ENCODE peak calls at places on chromosomes 11 and 22, in five cellular contexts. K is HEK293T, G is HepG2, Z is H1, X is GM12878. S is an unnamed sample.

GRCh38 chr11:20274031-20274430 is 89.5 kb upstream of the HTATIP2 start:
- DNase-seq in K (peak), G (no peak), Z (no peak), X (no peak), S (no peak)

GRCh38 chr11:66119348-66120133 is 49.5 kb downstream of the PACS1 start:
- DNase-seq in K (no peak), G (peak), Z (no peak), X (no peak), S (peak)

GRCh38 chr11:15157181-15157580 is 42.5 kb downstream of the INSC start:
- DNase-seq in K (no peak), G (no peak), Z (no peak), X (no peak), S (no peak)

GRCh38 chr11:5665051-5665450 is 19.8 kb downstream of the TRIM5 start:
- DNase-seq in K (no peak), G (no peak), Z (no peak), X (no peak), S (no peak)

GRCh38 chr11:2268911-2269600 is 1.3 kb downstream of the ASCL2 start:
- DNase-seq in K (peak), G (peak), Z (peak), X (no peak), S (peak)

GRCh38 chr22:38028344-38029130 is 28.7 kb upstream of the PICK1 start:
- DNase-seq in K (no peak), G (no peak), Z (no peak), X (no peak), S (no peak)

GRCh38 chr11:97722065-97722464 is 1298.7 kb upstream of the CNTN5 start:
- DNase-seq in K (no peak), G (peak), Z (no peak), X (no peak), S (no peak)

GRCh38 chr22:38176170-38176741 is 5.4 kb downstream of the PLA2G6 start:
- DNase-seq in K (no peak), G (no peak), Z (no peak), X (peak), S (no peak)

GRCh38 chr11:5929571-5929970 is 12.5 kb upstream of the OR56A3 start:
- DNase-seq in K (no peak), G (no peak), Z (no peak), X (no peak), S (no peak)

GRCh38 chr22:50691521-50691920 is 18.9 kb downstream of the SHANK3 start:
- DNase-seq in K (no peak), G (peak), Z (peak), X (peak), S (no peak)

GRCh38 chr22:46058591-46059519 is 81.9 kb upstream of the WNT7B start:
- DNase-seq in K (no peak), G (no peak), Z (no peak), X (no peak), S (no peak)

GRCh38 chr11:103241574-103241973 is 132.3 kb downstream of the DYNC2H1 start:
- DNase-seq in K (no peak), G (no peak), Z (no peak), X (no peak), S (no peak)

GRCh38 chr11:69477111-69477510 is 4.4 kb upstream of the LINC01488 start:
- DNase-seq in K (no peak), G (no peak), Z (no peak), X (no peak), S (no peak)
- TF ChIP-seq SUZ12 in K (no peak), G (no peak), Z (no peak), X (no peak), S (no peak)

DNA sequence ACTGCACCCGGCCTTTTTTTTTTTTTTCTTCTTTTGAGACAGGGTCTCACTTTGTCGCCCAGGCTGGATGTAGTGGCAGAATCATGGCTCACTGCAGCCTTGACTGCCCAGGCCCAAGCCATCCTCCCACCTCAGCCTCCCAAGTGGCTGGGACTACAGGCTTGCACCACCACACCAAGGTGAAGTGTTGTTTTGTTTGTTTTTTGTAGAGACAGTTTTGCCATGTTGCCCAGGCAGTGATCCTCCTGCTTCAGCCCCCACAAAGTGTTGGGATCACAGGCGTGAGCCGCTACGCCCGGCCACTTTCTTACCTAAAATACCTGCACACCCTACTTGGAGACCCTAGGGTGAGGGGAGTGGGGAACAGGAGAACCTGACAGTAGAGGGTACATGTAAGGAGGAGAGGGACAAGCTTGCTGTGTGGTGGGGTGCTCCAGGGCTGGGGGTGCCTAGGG is 4.5 kb upstream of the AIFM3 start:
- DNase-seq in K (no peak), G (no peak), Z (no peak), X (no peak), S (no peak)
- TF ChIP-seq SUZ12 in K (no peak), G (no peak), Z (no peak), X (no peak), S (no peak)

DNA sequence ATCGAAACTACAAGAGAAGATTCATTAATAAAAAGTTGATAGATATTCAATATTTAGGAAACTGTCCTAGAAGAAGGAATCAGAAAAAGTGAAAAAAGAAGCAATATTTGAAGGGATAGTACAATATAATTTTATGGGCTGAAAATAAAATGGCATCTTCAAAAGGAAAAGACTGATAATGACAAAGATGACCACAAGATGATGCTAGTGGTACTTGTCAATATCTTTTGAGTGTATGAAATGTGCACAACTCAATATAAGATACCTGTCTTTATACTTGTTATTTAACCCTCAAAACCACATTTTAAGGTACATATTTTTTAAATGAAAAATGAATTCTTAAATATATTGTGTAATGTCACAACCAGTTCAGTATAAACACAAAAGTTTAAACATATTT is 1059.6 kb upstream of the RAG2 start:
- DNase-seq in K (no peak), G (no peak), Z (no peak), X (no peak), S (no peak)
- TF ChIP-seq SUZ12 in K (no peak), G (no peak), Z (no peak), X (no peak), S (no peak)

GRCh38 chr11:74641289-74641688 is 48.9 kb downstream of the POLD3 start:
- DNase-seq in K (no peak), G (no peak), Z (no peak), X (no peak), S (no peak)

GRCh38 chr11:74634537-74634936 is 42.2 kb downstream of the POLD3 start:
- DNase-seq in K (no peak), G (peak), Z (no peak), X (no peak), S (peak)

GRCh38 chr11:74639533-74639932 is 47.2 kb downstream of the POLD3 start:
- DNase-seq in K (peak), G (no peak), Z (no peak), X (no peak), S (no peak)

GRCh38 chr11:74633406-74634393 is 41.3 kb downstream of the POLD3 start:
- DNase-seq in K (no peak), G (no peak), Z (no peak), X (no peak), S (no peak)

DNA sequence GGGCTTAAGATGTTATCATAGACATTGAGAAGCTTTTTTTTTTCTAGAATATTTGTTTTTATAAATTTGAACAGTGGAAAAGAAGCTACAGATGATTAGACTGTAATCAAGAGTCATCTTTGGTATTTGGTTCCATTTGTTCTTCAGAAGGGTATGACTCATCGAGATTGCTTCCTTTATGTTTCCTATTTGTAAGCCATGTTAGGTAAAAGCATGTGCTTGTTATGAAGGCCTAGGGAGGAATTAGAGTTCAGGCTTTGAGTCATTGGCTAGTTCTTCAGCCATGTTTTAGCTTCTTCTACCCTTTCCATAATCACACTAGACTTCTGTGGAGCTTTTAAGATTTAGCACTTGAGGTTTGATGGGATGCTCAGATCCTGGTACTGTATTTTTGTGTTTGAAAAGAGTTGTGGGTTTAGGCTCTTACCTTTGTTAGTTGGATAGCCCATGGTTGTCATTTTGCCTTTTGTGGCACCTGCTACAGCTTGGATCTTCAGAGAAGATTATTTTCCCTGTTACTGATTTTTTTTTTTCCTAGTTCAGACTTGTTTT is 44.3 kb downstream of the POLD3 start:
- DNase-seq in K (no peak), G (no peak), Z (no peak), X (no peak), S (no peak)
- TF ChIP-seq SUZ12 in K (no peak), G (no peak), Z (no peak), X (no peak), S (no peak)

DNA sequence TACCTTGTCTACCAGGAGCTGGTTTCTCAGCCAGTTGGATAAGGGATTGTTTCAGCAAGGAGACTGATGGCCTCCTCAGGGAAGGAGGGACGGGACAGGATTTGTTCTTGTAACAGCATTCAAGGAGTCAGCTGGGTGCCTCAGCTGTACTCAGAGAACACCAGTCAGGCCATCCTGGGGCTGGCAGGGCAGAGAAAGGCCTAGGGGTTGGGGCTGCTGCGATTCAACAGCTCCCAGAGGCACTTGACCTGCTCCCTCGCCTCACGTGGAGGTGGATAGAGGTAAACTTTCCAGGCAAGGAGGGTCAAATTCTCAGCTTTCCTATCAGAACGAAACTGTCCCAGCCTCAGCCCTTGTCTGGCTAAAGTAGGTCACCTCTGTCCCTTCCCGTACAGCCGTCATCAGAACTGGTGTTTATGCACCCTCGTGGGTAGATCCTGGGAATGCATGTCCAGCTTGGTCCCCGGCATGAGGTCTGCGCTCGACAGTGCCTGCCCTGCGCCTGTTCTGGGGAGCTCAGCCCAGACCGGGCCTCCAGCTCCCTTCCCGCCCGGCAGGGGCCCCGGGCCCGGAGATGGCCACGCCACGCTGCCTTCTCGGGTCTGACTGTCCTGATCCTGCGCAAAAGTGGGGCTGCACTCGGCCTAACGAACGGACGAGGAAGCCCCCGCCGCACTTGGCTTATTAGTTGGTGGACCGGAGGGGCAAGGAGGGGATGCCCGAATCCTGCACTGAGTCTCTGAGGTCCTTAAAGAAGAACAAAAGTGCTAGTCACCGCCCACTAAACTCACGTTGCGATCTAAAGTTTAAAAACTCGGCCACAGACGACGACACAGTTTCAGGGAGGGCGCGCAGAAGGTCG is 762 bp upstream of the CCDC134 start:
- DNase-seq in K (peak), G (no peak), Z (peak), X (no peak), S (no peak)
- TF ChIP-seq SUZ12 in K (no peak), G (no peak), Z (no peak), X (no peak), S (no peak)

GRCh38 chr22:39980635-39981034 is 14.1 kb upstream of the FAM83F start:
- DNase-seq in K (no peak), G (no peak), Z (no peak), X (no peak), S (no peak)
- TF ChIP-seq SUZ12 in K (no peak), G (no peak), Z (no peak), X (no peak), S (no peak)

GRCh38 chr22:17369553-17370035 is 334 bp downstream of the CECR2 start:
- DNase-seq in K (peak), G (no peak), Z (peak), X (no peak), S (no peak)
- TF ChIP-seq SUZ12 in K (no peak), G (no peak), Z (no peak), X (peak), S (no peak)

GRCh38 chr22:32926600-32926999 is 125.1 kb downstream of the TIMP3 start:
- DNase-seq in K (peak), G (peak), Z (peak), X (no peak), S (no peak)
- TF ChIP-seq SUZ12 in K (no peak), G (no peak), Z (no peak), X (no peak), S (no peak)

DNA sequence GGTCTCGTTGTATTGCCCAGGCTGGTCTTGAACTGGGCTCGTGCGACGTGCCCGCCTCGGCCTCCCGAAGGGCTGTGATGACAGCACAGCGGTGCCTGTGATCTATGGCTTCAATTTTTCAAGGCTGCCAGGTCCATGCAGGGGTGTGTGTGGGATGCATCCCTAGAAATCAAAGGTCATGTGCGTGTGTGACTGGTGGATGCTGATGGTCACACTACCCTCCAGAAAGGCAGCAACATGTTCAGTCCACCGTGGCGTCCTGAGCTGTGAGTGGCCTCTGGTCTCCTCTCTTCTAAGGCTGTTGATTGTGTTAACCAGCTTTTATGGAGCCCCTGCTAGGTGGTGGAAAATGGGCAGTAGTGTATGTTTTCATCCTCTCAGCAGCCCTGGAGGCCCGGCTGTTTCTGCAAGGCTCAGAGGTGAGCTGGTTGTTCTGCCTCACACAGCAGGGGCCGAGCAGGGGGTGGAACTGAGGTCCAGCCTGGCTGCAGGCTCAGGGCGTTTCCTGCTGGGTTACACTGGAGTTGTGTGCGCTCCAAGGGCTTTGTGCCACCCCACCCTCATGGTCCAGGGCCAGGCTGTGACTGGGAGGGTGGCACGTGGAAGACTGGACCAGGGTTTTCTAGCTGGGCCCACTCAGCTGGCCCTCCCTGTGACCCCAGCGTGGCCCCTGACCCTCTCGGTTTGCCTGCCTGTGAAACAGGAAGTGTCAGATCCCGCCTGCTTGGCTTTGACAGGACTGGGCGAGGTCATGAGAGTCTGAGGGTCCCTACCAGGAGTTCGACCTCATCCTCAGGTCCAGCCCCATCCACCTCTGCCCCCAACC is 7.7 kb downstream of the BIK start:
- DNase-seq in K (no peak), G (peak), Z (no peak), X (no peak), S (no peak)
- TF ChIP-seq SUZ12 in K (no peak), G (no peak), Z (no peak), X (no peak), S (no peak)

S was measured in NT2/D1.